ENCODE peak calls at places on chromosomes 11 and 22, in seven cellular contexts. R is globus pallidus, D is B cell, C is HEK293T, Z is HT1080, L is fibroblast of the conjunctiva, W is mammary epithelial cell. H is an unnamed sample.

GRCh38 chr22:37491106-37491505 is 4.9 kb upstream of the MFNG start:
- DNase-seq in R (no peak), D (no peak), C (no peak), Z (no peak), L (no peak), W (no peak), H (no peak)

GRCh38 chr11:122634507-122634906 is 21.0 kb upstream of the UBASH3B start:
- DNase-seq in R (no peak), D (no peak), C (no peak), Z (peak), L (no peak), W (no peak), H (peak)

GRCh38 chr11:93654266-93654665 is 7.2 kb upstream of the CEP295 start:
- DNase-seq in R (no peak), D (no peak), C (no peak), Z (no peak), L (no peak), W (no peak), H (no peak)

GRCh38 chr22:49869855-49870712 is 16.4 kb downstream of the ZBED4 start:
- DNase-seq in R (no peak), D (no peak), C (no peak), Z (no peak), L (no peak), W (no peak), H (no peak)

GRCh38 chr11:93169950-93170561 is 27.7 kb downstream of the SLC36A4 start:
- DNase-seq in R (no peak), D (no peak), C (no peak), Z (peak), L (peak), W (peak), H (no peak)

GRCh38 chr11:44592125-44592643 is 26.7 kb downstream of the CD82 start:
- DNase-seq in R (no peak), D (no peak), C (no peak), Z (no peak), L (peak), W (peak), H (no peak)

GRCh38 chr11:2564588-2565440 is 120.0 kb downstream of the KCNQ1 start:
- DNase-seq in R (no peak), D (no peak), C (no peak), Z (no peak), L (no peak), W (no peak), H (no peak)

GRCh38 chr11:3955299-3955665 is 99.8 kb downstream of the STIM1 start:
- DNase-seq in R (no peak), D (no peak), C (no peak), Z (no peak), L (no peak), W (peak), H (no peak)

GRCh38 chr11:13923716-13924650 is 38.5 kb upstream of the SPON1 start:
- DNase-seq in R (no peak), D (peak), C (no peak), Z (no peak), L (no peak), W (peak), H (no peak)

GRCh38 chr11:3853935-3854659 is 1.4 kb upstream of the STIM1 start:
- DNase-seq in R (no peak), D (peak), C (no peak), Z (no peak), L (no peak), W (peak), H (no peak)